ENCODE peak calls at places on chromosomes 11 and 22, in seven cellular contexts. H, P, A, S, L, W and Z are unnamed samples.

GRCh38 chr11:83181815-83182214 is 11.7 kb upstream of the ANKRD42 start:
- DNase-seq in H (no peak), L (no peak), S (no peak), W (no peak), P (no peak), A (no peak), Z (peak)

GRCh38 chr11:57800444-57801184 is 39.0 kb downstream of the CTNND1 start:
- DNase-seq in P (peak), A (peak), S (peak), H (no peak), W (no peak), L (peak), Z (no peak)

GRCh38 chr11:86245369-86246292 is 1.1 kb downstream of the EED start:
- DNase-seq in A (peak), S (no peak), W (no peak), P (peak), L (peak), H (no peak), Z (peak)

GRCh38 chr11:130583866-130584265 is 135.4 kb downstream of the ADAMTS15 start:
- DNase-seq in A (no peak), H (no peak), S (no peak), L (no peak), W (no peak), P (no peak), Z (no peak)

GRCh38 chr11:101797335-101797734 is 117.5 kb upstream of the CEP126 start:
- DNase-seq in L (no peak), H (no peak), W (no peak), S (no peak), P (no peak), A (no peak), Z (no peak)

GRCh38 chr11:64094463-64095223 is 58.9 kb downstream of the FLRT1 start:
- DNase-seq in A (no peak), S (peak), H (peak), P (no peak), L (peak), W (peak), Z (no peak)

GRCh38 chr11:123556633-123557032 is 97.8 kb downstream of the SCN3B start:
- DNase-seq in L (no peak), W (no peak), P (no peak), H (no peak), S (no peak), A (no peak), Z (no peak)

GRCh38 chr22:38243007-38243775 is 29.6 kb downstream of the TMEM184B start:
- DNase-seq in S (no peak), W (no peak), P (no peak), L (peak), H (no peak), A (peak), Z (peak)

GRCh38 chr22:26550498-26551033 is 38.3 kb upstream of the TFIP11 start:
- DNase-seq in L (peak), A (no peak), P (no peak), W (no peak), S (peak), H (peak), Z (peak)

GRCh38 chr11:95074806-95075563 is 8.3 kb downstream of the SRSF8 start:
- DNase-seq in S (no peak), P (no peak), L (peak), A (no peak), H (no peak), W (peak), Z (peak)

GRCh38 chr22:41565403-41566054 is 4.7 kb downstream of the CSDC2 start:
- DNase-seq in A (no peak), L (peak), W (peak), S (peak), H (no peak), P (no peak), Z (no peak)

GRCh38 chr22:30906946-30907345 is 61.6 kb downstream of the MORC2 start:
- DNase-seq in A (no peak), W (no peak), L (no peak), H (no peak), P (no peak), S (no peak), Z (no peak)

GRCh38 chr22:30776476-30776875 is 81.8 kb downstream of the OSBP2 start:
- DNase-seq in S (no peak), P (no peak), L (no peak), W (no peak), A (no peak), H (no peak), Z (no peak)

GRCh38 chr11:2892215-2893020 is 6.8 kb upstream of the CDKN1C start:
- DNase-seq in L (peak), P (peak), A (peak), W (no peak), H (no peak), S (no peak), Z (peak)

GRCh38 chr22:17772963-17773605 is 1.2 kb downstream of the BID start:
- DNase-seq in H (no peak), S (no peak), L (peak), W (no peak), A (no peak), P (peak), Z (no peak)

GRCh38 chr11:113242767-113243397 is 71.5 kb upstream of the TTC12 start:
- DNase-seq in W (no peak), P (peak), A (no peak), L (peak), S (no peak), H (no peak), Z (no peak)

GRCh38 chr22:43859176-43859575 is 3.1 kb downstream of the SULT4A1 start:
- DNase-seq in H (no peak), A (no peak), S (no peak), P (no peak), W (no peak), L (no peak), Z (no peak)

GRCh38 chr11:36002196-36002595 is 58.3 kb downstream of the LDLRAD3 start:
- DNase-seq in L (no peak), A (no peak), W (peak), S (no peak), H (no peak), P (no peak), Z (no peak)

GRCh38 chr11:21931436-21932101 is 261.3 kb upstream of the ANO5 start:
- DNase-seq in W (no peak), L (no peak), P (no peak), A (no peak), H (no peak), S (no peak), Z (no peak)

GRCh38 chr22:41725510-41726110 is 26.3 kb downstream of the MEI1 start:
- DNase-seq in P (no peak), A (no peak), H (no peak), S (no peak), L (peak), W (no peak), Z (no peak)

GRCh38 chr22:30312053-30312452 is 14.7 kb downstream of the TBC1D10A start:
- DNase-seq in A (no peak), S (no peak), W (no peak), L (no peak), P (no peak), H (no peak), Z (no peak)

GRCh38 chr22:31082606-31083376 is 1.7 kb downstream of the SMTN start:
- DNase-seq in W (peak), H (no peak), A (peak), L (peak), S (no peak), P (peak), Z (peak)

GRCh38 chr11:120337896-120338840 is 2.0 kb downstream of the ARHGEF12 start:
- DNase-seq in H (no peak), P (no peak), L (no peak), S (no peak), W (no peak), A (peak), Z (no peak)

GRCh38 chr11:120340529-120340928 is 4.3 kb downstream of the ARHGEF12 start:
- DNase-seq in A (no peak), S (no peak), H (no peak), P (no peak), L (no peak), W (no peak), Z (no peak)

GRCh38 chr11:120336641-120337132 is 474 bp downstream of the ARHGEF12 start:
- DNase-seq in A (peak), S (no peak), W (peak), H (no peak), L (peak), P (no peak), Z (peak)

GRCh38 chr11:120337133-120337895 is 1.1 kb downstream of the ARHGEF12 start:
- DNase-seq in L (peak), P (peak), W (peak), H (no peak), A (peak), S (no peak), Z (peak)

DNA sequence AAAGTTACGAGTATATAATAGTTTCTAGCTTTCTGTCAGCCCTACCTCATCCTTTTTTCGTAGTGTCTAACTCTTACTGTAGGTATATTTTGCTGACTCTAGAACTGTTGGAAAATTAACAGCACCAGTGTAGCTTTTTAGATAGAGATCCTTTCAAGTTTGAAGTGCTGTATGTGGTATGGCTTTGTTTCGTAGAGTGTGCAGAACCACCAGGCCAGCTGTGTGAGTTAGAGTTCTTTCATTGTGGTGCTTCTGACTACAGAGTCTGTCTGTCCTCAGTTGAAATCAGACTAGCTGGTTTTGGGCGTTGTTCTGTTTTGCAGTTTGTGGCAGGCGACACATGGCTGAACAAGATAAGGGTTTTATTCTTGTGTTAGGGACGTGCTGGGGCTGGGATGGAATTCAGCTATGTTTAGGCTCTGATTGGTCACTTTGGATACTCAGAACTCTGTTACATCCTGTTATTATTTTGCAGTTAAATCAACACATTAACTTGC is 3.2 kb downstream of the ARHGEF12 start:
- DNase-seq in L (peak), P (no peak), A (no peak), H (no peak), S (no peak), W (no peak), Z (peak)
- H3K4me3 ChIP-seq in L (peak), P (no peak), A (no peak), H (peak), S (peak), W (peak), Z (no peak)

GRCh38 chr11:128938156-128938885 is 4.3 kb downstream of the TP53AIP1 start:
- DNase-seq in H (no peak), W (no peak), P (no peak), A (no peak), S (no peak), L (no peak), Z (no peak)
- TF ChIP-seq CTCF in H (no peak), W (no peak), P (no peak), A (no peak), S (no peak), L (no peak), Z (no peak)

DNA sequence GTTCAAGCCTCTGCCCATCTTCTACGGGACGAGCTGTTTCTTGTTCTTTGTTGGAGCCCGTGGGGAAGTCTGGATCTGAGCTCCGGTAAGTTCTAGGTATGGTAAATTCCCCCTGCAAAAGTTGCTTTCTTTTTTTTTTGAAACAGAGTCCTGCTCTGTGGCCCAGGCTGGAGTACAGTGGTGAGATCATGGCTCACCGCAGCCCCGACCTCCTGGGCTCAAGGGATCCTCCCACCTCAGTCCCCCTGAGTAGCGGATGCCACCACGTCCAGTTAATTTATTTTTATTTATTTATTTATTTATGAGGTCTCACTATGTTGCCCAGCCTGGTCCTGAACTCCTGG is 35.5 kb upstream of the MOB2 start:
- DNase-seq in H (no peak), P (no peak), L (no peak), A (no peak), W (no peak), S (no peak), Z (no peak)
- H3K4me3 ChIP-seq in H (no peak), P (peak), L (no peak), A (peak), W (no peak), S (no peak), Z (no peak)

DNA sequence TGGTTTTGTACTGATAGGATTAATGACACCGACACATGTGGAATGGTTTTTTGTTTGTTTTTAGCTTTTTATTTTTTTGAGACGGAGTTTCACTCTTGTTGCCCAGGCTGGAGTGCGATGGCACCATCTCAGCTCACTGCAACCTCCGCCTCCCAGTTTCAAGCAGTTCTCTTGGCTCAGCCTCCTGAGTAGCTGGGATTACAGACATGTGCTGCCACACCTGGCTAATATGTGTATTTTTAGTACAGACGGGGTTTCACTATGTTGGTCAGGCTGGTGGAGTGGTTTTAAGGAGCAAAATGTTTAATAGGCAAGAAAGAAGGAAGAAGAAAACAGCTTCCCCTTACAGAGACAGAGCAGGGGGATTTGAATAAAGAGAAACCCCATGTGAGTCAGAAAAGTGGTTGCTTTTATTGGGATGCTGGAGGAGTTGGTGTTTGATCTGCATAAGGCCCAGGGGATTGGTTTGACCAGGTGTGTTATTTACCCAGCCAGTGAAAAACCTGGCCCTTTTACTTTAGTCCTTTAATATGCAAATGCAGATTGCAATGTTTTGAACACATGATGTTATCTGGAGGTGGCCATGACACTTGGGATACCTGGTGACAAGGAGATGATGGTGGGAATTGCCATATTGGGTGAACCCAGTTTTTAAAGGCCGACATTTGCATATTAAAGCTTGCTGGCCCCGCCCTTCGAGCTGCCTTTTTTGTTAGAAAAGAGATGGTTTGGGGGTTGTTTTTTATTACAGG is 24.3 kb downstream of the SUSD2 start:
- DNase-seq in W (no peak), H (no peak), S (no peak), P (no peak), L (no peak), A (no peak), Z (no peak)
- TF ChIP-seq CTCF in W (no peak), H (no peak), S (no peak), P (no peak), L (no peak), A (no peak), Z (no peak)

GRCh38 chr11:279966-280761 is 2.0 kb downstream of the NLRP6 start:
- DNase-seq in L (peak), P (no peak), W (no peak), A (no peak), S (no peak), H (no peak), Z (peak)
- H3K4me3 ChIP-seq in L (no peak), P (no peak), W (peak), A (no peak), S (no peak), H (no peak), Z (no peak)

GRCh38 chr11:68843703-68844312 is 2.1 kb upstream of the CPT1A start:
- DNase-seq in S (no peak), L (peak), P (peak), W (peak), H (no peak), A (peak), Z (peak)
- TF ChIP-seq CTCF in S (no peak), L (no peak), P (peak), W (peak), H (peak), A (peak), Z (peak)

DNA sequence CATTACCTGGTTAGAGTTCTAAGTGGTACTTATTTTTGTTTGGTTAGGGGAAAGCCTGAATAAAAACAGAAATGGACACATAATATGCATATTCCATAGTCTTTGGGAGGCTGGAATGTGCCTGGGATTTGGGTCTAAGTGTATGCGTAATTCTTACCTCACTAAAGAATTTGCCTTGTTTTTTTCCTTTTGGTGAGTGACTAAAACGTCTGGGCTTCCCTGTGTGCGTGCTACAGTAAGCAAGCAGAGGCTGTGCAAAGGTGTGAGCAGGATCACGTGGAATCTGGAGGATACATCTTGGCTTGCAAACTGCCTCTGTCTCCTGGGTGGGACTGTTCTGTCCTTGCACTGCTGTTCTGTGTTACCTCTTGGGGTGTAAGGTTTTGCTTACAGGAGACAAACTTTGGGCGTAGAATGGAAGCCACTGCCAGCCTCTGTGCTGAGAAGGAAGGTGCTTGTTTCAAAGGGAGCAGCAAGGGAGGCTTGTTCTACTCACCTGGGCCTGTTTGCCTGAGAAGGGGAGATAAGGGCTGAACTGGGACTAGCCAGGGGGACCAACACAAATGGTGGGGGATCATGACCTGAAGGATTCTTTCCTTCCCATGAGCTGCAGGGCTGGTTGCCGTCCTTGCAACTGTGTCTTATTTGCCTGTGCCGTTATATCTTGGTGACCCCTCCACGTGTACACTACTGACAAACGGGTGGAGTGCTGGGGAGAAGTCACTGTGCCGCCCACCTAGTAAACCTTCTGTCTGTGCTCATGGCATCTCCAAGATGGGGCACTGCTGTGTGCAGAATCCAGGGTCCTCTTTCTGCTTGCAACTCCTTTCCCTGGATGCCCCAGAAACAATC is 4.5 kb downstream of the NEAT1 start:
- DNase-seq in L (peak), H (no peak), W (peak), S (no peak), A (peak), P (peak), Z (peak)
- H3K4me3 ChIP-seq in L (peak), H (peak), W (peak), S (peak), A (peak), P (peak), Z (peak)